ENCODE peak calls at places on chromosomes 11 and 22, in eight cellular contexts. Q is heart right ventricle, V is RWPE1, G is lower leg skin, N is right lobe of liver, Z is pancreas, K is MCF 10A, U is GM06990. O is an unnamed sample.

GRCh38 chr11:93648168-93648567 is 13.3 kb upstream of the CEP295 start:
- DNase-seq in Q (no peak), V (no peak), G (no peak), N (no peak), Z (no peak), K (peak; percentile 28), U (no peak), O (no peak)

GRCh38 chr11:116192509-116193206 is 580.1 kb downstream of the BUD13 start:
- DNase-seq in Q (no peak), V (no peak), G (no peak), N (no peak), Z (no peak), K (no peak), U (no peak), O (no peak)

GRCh38 chr11:23123766-23124165 is 263.5 kb upstream of the CCDC179 start:
- DNase-seq in Q (no peak), V (no peak), G (no peak), N (no peak), Z (no peak), K (no peak), U (no peak), O (no peak)

GRCh38 chr11:8775341-8776133 is 92.9 kb downstream of the RPL27A start:
- DNase-seq in Q (no peak), V (no peak), G (no peak), N (no peak), Z (peak; percentile 55), K (no peak), U (no peak), O (no peak)

GRCh38 chr22:46763051-46763705 is 728 bp downstream of the TBC1D22A start:
- DNase-seq in Q (peak; percentile 58), V (no peak), G (no peak), N (no peak), Z (no peak), K (no peak), U (peak; percentile 75), O (no peak)

GRCh38 chr11:75563978-75564552 is 2.0 kb downstream of the SERPINH1 start:
- DNase-seq in Q (peak; percentile 62), V (peak; percentile 71), G (peak; percentile 34), N (no peak), Z (no peak), K (peak; percentile 64), U (no peak), O (peak; percentile 93)

GRCh38 chr11:124402326-124402922 is 3.6 kb upstream of the OR8B3 start:
- DNase-seq in Q (peak; percentile 11), V (peak; percentile 52), G (peak; percentile 19), N (peak; percentile 51), Z (peak; percentile 42), K (peak; percentile 90), U (peak; percentile 11), O (no peak)

GRCh38 chr11:46631676-46632075 is 14.3 kb downstream of the ATG13 start:
- DNase-seq in Q (no peak), V (no peak), G (no peak), N (no peak), Z (no peak), K (no peak), U (no peak), O (no peak)

GRCh38 chr11:73001615-73002014 is 140.5 kb downstream of the FCHSD2 start:
- DNase-seq in Q (no peak), V (no peak), G (no peak), N (no peak), Z (peak; percentile 29), K (peak; percentile 15), U (no peak), O (no peak)

GRCh38 chr22:50739894-50740293 is 1.9 kb downstream of the ACR start:
- DNase-seq in Q (no peak), V (no peak), G (no peak), N (no peak), Z (no peak), K (no peak), U (no peak), O (no peak)

GRCh38 chr11:117081908-117082307 is 16.3 kb downstream of the SIK3 start:
- DNase-seq in Q (no peak), V (no peak), G (no peak), N (no peak), Z (no peak), K (no peak), U (no peak), O (no peak)

GRCh38 chr11:41437006-41437405 is 22.4 kb downstream of the LRRC4C start:
- DNase-seq in Q (no peak), V (no peak), G (no peak), N (no peak), Z (no peak), K (no peak), U (no peak), O (no peak)

DNA sequence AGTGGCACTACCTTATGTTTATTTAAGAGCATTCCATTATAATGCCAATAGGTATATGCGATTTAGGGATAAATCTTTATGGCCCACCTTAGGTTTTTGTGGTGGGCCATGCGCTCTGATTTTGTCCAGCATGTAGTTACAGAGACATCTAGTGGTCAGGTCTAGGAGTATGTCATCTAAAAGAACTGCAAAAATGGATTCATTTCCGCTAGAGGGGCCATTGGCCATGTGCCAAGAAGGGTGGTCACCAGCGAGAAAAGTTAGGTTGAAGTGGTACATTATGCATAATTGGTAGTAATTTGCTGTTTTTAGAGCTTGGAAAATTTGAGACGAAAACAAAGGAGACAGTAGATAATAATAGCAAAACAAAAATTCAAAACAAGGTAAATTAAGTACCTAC is 27.7 kb downstream of the LRRC4C start:
- DNase-seq in Q (no peak), V (peak; percentile 8), G (no peak), N (no peak), Z (no peak), K (no peak), U (no peak), O (no peak)
- TF ChIP-seq CTCF in Q (peak; percentile 35), V (no peak), G (no peak), N (peak; percentile 61), Z (no peak), K (peak; percentile 43), U (peak; percentile 69), O (peak; percentile 26)

GRCh38 chr11:12050470-12050891 is 42.1 kb upstream of the DKK3 start:
- DNase-seq in Q (no peak), V (no peak), G (no peak), N (peak; percentile 53), Z (no peak), K (no peak), U (no peak), O (no peak)

GRCh38 chr11:12056112-12056511 is 47.7 kb upstream of the DKK3 start:
- DNase-seq in Q (no peak), V (no peak), G (no peak), N (no peak), Z (no peak), K (no peak), U (no peak), O (no peak)

GRCh38 chr11:12053606-12054361 is 45.4 kb upstream of the DKK3 start:
- DNase-seq in Q (no peak), V (no peak), G (no peak), N (no peak), Z (no peak), K (no peak), U (no peak), O (peak; percentile 54)

GRCh38 chr11:12050911-12051667 is 42.7 kb upstream of the DKK3 start:
- DNase-seq in Q (no peak), V (no peak), G (no peak), N (peak; percentile 66), Z (peak; percentile 74), K (no peak), U (no peak), O (peak; percentile 15)

GRCh38 chr11:12052676-12053605 is 44.5 kb upstream of the DKK3 start:
- DNase-seq in Q (no peak), V (no peak), G (no peak), N (no peak), Z (no peak), K (peak; percentile 60), U (no peak), O (peak; percentile 49)
- TF ChIP-seq CTCF in Q (no peak), V (no peak), G (no peak), N (no peak), Z (no peak), K (no peak), U (peak; percentile 11), O (peak; percentile 8)

GRCh38 chr11:70454197-70454767 is 56.0 kb downstream of the CTTN start:
- DNase-seq in Q (no peak), V (no peak), G (no peak), N (no peak), Z (no peak), K (no peak), U (peak; percentile 50), O (no peak)

GRCh38 chr11:70445605-70446004 is 47.3 kb downstream of the CTTN start:
- DNase-seq in Q (no peak), V (no peak), G (no peak), N (no peak), Z (no peak), K (no peak), U (no peak), O (no peak)

GRCh38 chr11:70445091-70445490 is 46.8 kb downstream of the CTTN start:
- DNase-seq in Q (no peak), V (no peak), G (no peak), N (no peak), Z (no peak), K (no peak), U (no peak), O (no peak)

GRCh38 chr11:70443043-70444030 is 45.0 kb downstream of the CTTN start:
- DNase-seq in Q (no peak), V (no peak), G (no peak), N (no peak), Z (no peak), K (no peak), U (no peak), O (no peak)

DNA sequence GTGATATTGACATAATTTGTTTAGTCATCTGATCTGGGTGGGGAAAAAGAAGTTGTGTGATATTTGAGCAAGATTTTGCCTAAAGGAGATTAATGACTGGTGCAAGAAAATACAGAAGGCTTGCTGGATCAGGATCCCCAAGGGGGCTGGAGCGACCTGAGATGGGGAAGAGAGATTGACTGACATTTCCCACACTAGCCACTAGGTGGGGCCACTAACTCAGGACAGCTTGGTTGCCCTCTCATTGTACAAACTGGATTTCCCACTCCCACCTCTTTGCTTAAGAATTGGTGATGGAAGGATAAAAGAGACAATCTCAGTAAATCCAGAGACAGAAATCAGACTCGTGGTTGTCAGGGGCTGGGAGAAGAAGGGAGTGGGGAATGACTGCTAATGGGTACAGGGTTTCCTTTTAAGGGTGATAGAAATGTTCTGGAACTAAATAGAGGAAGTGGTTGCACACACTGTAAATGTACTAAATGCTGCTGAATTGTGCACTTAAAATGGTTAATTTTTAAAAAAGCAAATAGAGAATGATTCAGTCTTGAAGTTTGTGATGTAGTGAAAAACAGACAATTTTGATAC is 50.7 kb downstream of the CTTN start:
- DNase-seq in Q (no peak), V (no peak), G (no peak), N (no peak), Z (no peak), K (no peak), U (no peak), O (no peak)
- TF ChIP-seq CTCF in Q (peak; percentile 8), V (peak; percentile 18), G (no peak), N (peak; percentile 13), Z (no peak), K (peak; percentile 55), U (peak; percentile 57), O (peak; percentile 45)

DNA sequence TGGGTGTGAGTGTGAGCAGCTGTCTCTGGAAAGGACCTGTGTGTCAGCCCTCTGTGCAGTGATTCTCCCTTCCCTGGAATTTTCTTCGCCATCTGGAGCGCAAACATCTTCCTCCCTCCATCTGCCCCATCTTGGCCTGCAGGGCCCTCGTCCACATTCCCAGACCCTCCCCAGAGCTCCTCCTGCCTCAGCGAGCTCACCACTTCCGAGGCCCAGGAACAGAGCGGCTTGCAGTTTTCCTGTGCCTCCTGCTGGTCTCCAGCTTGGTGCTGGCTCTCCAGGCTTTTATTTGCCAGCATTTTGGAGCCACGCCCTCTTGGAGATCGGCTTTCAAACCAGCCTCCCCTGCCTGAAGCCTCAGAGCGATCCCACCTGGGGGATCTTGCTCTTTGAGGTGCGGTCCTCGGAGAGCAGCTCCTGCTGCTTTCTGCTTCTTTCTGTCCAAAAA is at the start of gene GPHA2:
- DNase-seq in Q (no peak), V (no peak), G (no peak), N (no peak), Z (peak; percentile 59), K (no peak), U (no peak), O (no peak)
- TF ChIP-seq CTCF in Q (no peak), V (no peak), G (no peak), N (no peak), Z (no peak), K (no peak), U (no peak), O (no peak)

O was measured in osteocyte.